ENCODE peak calls at places on chromosome 6, in nine cellular contexts. Q, P, T, Y, M, L, G, A and D are unnamed samples.

GRCh38 chr6:132919476-132919875 is 105.1 kb downstream of the RPS12 start:
- DNase-seq in A (peak; percentile 85), L (no peak), T (peak; percentile 49), G (peak; percentile 87), Y (peak; percentile 64), P (no peak), Q (no peak), M (no peak), D (peak; percentile 92)

GRCh38 chr6:71727632-71728294 is 158.6 kb upstream of the RIMS1 start:
- DNase-seq in T (no peak), Q (no peak), L (no peak), M (no peak), Y (peak; percentile 50), A (no peak), G (no peak), P (no peak), D (no peak)

GRCh38 chr6:125674230-125674629 is 75.2 kb upstream of the HEY2 start:
- DNase-seq in G (no peak), T (no peak), M (no peak), A (no peak), Y (no peak), P (no peak), L (no peak), Q (no peak), D (no peak)

GRCh38 chr6:170096191-170096802 is 194.6 kb downstream of the DLL1 start:
- DNase-seq in Y (peak; percentile 83), L (no peak), Q (no peak), G (peak; percentile 38), T (no peak), A (no peak), P (no peak), M (no peak), D (no peak)

GRCh38 chr6:54404791-54405190 is 96.5 kb downstream of the TINAG start:
- DNase-seq in P (no peak), Y (no peak), L (no peak), A (no peak), T (no peak), G (no peak), Q (no peak), M (no peak), D (no peak)

GRCh38 chr6:156420172-156420993 is 356.8 kb upstream of the ARID1B start:
- DNase-seq in P (no peak), M (no peak), Q (no peak), T (no peak), A (no peak), Y (no peak), L (no peak), G (no peak), D (peak; percentile 27)

GRCh38 chr6:138230759-138231398 is 12.6 kb upstream of the PBOV1 start:
- DNase-seq in Q (no peak), T (no peak), P (no peak), G (no peak), A (no peak), Y (no peak), M (no peak), L (no peak), D (no peak)

GRCh38 chr6:35368038-35368887 is 25.9 kb downstream of the PPARD start:
- DNase-seq in A (no peak), G (no peak), M (peak; percentile 11), Q (no peak), Y (peak; percentile 62), T (peak; percentile 58), L (no peak), P (no peak), D (peak; percentile 50)

GRCh38 chr6:167572106-167572505 is 247.2 kb downstream of the TTLL2 start:
- DNase-seq in L (no peak), G (peak; percentile 51), P (no peak), M (no peak), A (no peak), T (no peak), Q (no peak), Y (no peak), D (no peak)

GRCh38 chr6:117933471-117933870 is 26.4 kb downstream of the SLC35F1 start:
- DNase-seq in G (no peak), M (no peak), Q (no peak), A (no peak), T (no peak), Y (no peak), L (no peak), P (no peak), D (no peak)

GRCh38 chr6:72651191-72651590 is 29.3 kb downstream of the KCNQ5 start:
- DNase-seq in A (no peak), Y (no peak), Q (no peak), G (no peak), L (no peak), P (no peak), T (no peak), M (no peak), D (no peak)

GRCh38 chr6:64520050-64520449 is 884.4 kb downstream of the PHF3 start:
- DNase-seq in M (no peak), A (no peak), Y (peak; percentile 91), Q (no peak), G (no peak), L (no peak), P (no peak), T (peak; percentile 3), D (peak; percentile 96)

GRCh38 chr6:111586554-111586953 is 19.1 kb downstream of the TRAF3IP2 start:
- DNase-seq in G (no peak), Q (no peak), L (no peak), M (peak; percentile 8), P (peak; percentile 56), T (no peak), Y (no peak), A (no peak), D (no peak)

GRCh38 chr6:21769405-21769851 is 175.9 kb downstream of the SOX4 start:
- DNase-seq in L (no peak), G (no peak), M (no peak), Y (peak; percentile 89), T (no peak), Q (no peak), A (no peak), P (no peak), D (peak; percentile 98)

GRCh38 chr6:100493206-100493888 is 28.6 kb upstream of the SIM1 start:
- DNase-seq in G (no peak), L (no peak), Q (no peak), Y (peak; percentile 90), P (no peak), M (no peak), T (peak; percentile 8), A (no peak), D (no peak)

GRCh38 chr6:166485651-166486535 is 100.6 kb downstream of the RAMACL start:
- DNase-seq in P (no peak), L (no peak), Y (no peak), T (no peak), A (no peak), G (no peak), M (no peak), Q (no peak), D (no peak)

GRCh38 chr6:38387461-38387860 is 252.3 kb downstream of the BTBD9 start:
- DNase-seq in L (no peak), G (no peak), M (no peak), Y (no peak), P (no peak), T (no peak), A (no peak), Q (no peak), D (no peak)

GRCh38 chr6:105282801-105283585 is 103.2 kb upstream of the POPDC3 start:
- DNase-seq in T (no peak), L (no peak), Y (no peak), M (no peak), A (no peak), P (no peak), G (no peak), Q (no peak), D (no peak)

GRCh38 chr6:163900570-163900969 is 486.1 kb downstream of the QKI start:
- DNase-seq in A (no peak), T (no peak), Q (no peak), P (no peak), L (no peak), Y (peak; percentile 76), M (no peak), G (no peak), D (no peak)

GRCh38 chr6:916160-916559 is 223.2 kb upstream of the EXOC2 start:
- DNase-seq in G (no peak), Y (no peak), M (no peak), T (no peak), A (no peak), L (no peak), P (no peak), Q (no peak), D (no peak)

GRCh38 chr6:158145940-158146339 is 22.1 kb downstream of the SERAC1 start:
- DNase-seq in Q (no peak), M (no peak), G (no peak), A (no peak), P (no peak), Y (no peak), T (no peak), L (no peak), D (no peak)

GRCh38 chr6:42937548-42938427 is 8.5 kb downstream of the CNPY3 start:
- DNase-seq in Q (no peak), T (no peak), L (no peak), G (no peak), M (no peak), A (no peak), Y (no peak), P (no peak), D (no peak)

GRCh38 chr6:6915813-6916547 is 191.8 kb upstream of the RREB1 start:
- DNase-seq in M (no peak), L (no peak), P (no peak), A (peak; percentile 69), G (no peak), Q (no peak), Y (no peak), T (no peak), D (peak; percentile 68)

GRCh38 chr6:77447254-77447653 is 16.0 kb downstream of the HTR1B start:
- DNase-seq in M (no peak), G (no peak), T (no peak), P (no peak), A (no peak), L (no peak), Q (no peak), Y (no peak), D (peak; percentile 58)

GRCh38 chr6:114941078-114941477 is 598.3 kb upstream of the HS3ST5 start:
- DNase-seq in T (no peak), P (no peak), Y (no peak), L (no peak), Q (no peak), G (no peak), M (no peak), A (no peak), D (no peak)

GRCh38 chr6:27809939-27810767 is 102.0 kb downstream of the OR2B2 start:
- DNase-seq in L (peak; percentile 67), T (peak; percentile 94), Y (peak; percentile 90), P (peak; percentile 94), G (peak; percentile 89), M (peak; percentile 96), Q (no peak), A (peak; percentile 75), D (peak; percentile 98)

GRCh38 chr6:2021713-2022125 is 223.7 kb downstream of the GMDS start:
- DNase-seq in Y (no peak), P (peak; percentile 43), Q (no peak), L (no peak), M (no peak), G (peak; percentile 87), T (peak; percentile 92), A (peak; percentile 61), D (peak; percentile 76)

GRCh38 chr6:78810146-78810545 is 57.2 kb upstream of the IRAK1BP1 start:
- DNase-seq in G (no peak), Q (no peak), A (no peak), M (no peak), L (peak; percentile 6), T (peak; percentile 43), P (no peak), Y (peak; percentile 68), D (peak; percentile 68)

GRCh38 chr6:129186988-129187387 is 304.1 kb downstream of the LAMA2 start:
- DNase-seq in G (no peak), Y (peak; percentile 58), M (no peak), L (no peak), T (no peak), A (no peak), P (no peak), Q (no peak), D (peak; percentile 94)

GRCh38 chr6:33746036-33746600 is 587 bp downstream of the IP6K3 start:
- DNase-seq in Y (peak; percentile 85), M (no peak), Q (no peak), P (no peak), L (no peak), G (no peak), A (no peak), T (no peak), D (peak; percentile 57)

GRCh38 chr6:39344821-39345280 is 22.3 kb upstream of the KCNK16 start:
- DNase-seq in M (no peak), Q (no peak), L (no peak), T (no peak), Y (no peak), A (no peak), G (no peak), P (no peak), D (no peak)